ENCODE peak calls at places on chromosomes 4 and X, in four cellular contexts. Q, J, R and A are unnamed samples.
A peak's percentile ranks its signal among the peaks of the same experiment; 100 is the strongest.

GRCh38 chr4:52560844-52561280 is 98.2 kb downstream of the USP46 start:
- DNase-seq in Q (peak; percentile 25), J (no peak), R (no peak), A (peak; percentile 11)

GRCh38 chrX:101229155-101229554 is 9.6 kb downstream of the DRP2 start:
- DNase-seq in Q (no peak), J (no peak), R (no peak), A (no peak)

GRCh38 chrX:153530411-153531145 is 13.1 kb downstream of the ATP2B3 start:
- DNase-seq in Q (no peak), J (no peak), R (no peak), A (no peak)

GRCh38 chr4:36687681-36688080 is 406.3 kb downstream of the DTHD1 start:
- DNase-seq in Q (no peak), J (no peak), R (no peak), A (no peak)

GRCh38 chrX:40169193-40170086 is 71.7 kb upstream of the BCOR start:
- DNase-seq in Q (no peak), J (no peak), R (peak; percentile 63), A (no peak)

GRCh38 chr4:122914292-122914904 is 8.0 kb downstream of the NUDT6 start:
- DNase-seq in Q (no peak), J (no peak), R (peak; percentile 29), A (no peak)

GRCh38 chr4:109243871-109244270 is 58.6 kb downstream of the COL25A1 start:
- DNase-seq in Q (no peak), J (no peak), R (no peak), A (no peak)

GRCh38 chrX:36573720-36574119 is 434.4 kb upstream of the FAM47C start:
- DNase-seq in Q (no peak), J (no peak), R (no peak), A (no peak)

GRCh38 chr4:180539284-180539683 is 1703.9 kb upstream of the TENM3 start:
- DNase-seq in Q (no peak), J (no peak), R (no peak), A (no peak)

GRCh38 chrX:129980540-129981206 is 1.8 kb upstream of the BCORL1 start:
- DNase-seq in Q (no peak), J (peak; percentile 71), R (peak; percentile 36), A (no peak)

GRCh38 chr4:40924096-40924792 is 174.5 kb downstream of the NSUN7 start:
- DNase-seq in Q (no peak), J (peak; percentile 68), R (peak; percentile 28), A (no peak)

GRCh38 chr4:76752911-76753494 is 144.9 kb downstream of the SOWAHB start:
- DNase-seq in Q (peak; percentile 93), J (peak; percentile 38), R (peak; percentile 77), A (peak; percentile 99)

GRCh38 chr4:10619220-10619619 is 65.3 kb downstream of the CLNK start:
- DNase-seq in Q (no peak), J (no peak), R (peak; percentile 81), A (no peak)

GRCh38 chrX:39758791-39759525 is 338.8 kb downstream of the BCOR start:
- DNase-seq in Q (no peak), J (no peak), R (no peak), A (no peak)